ENCODE peak calls at places on chromosome 1, in nine cellular contexts. L is T-helper 17 cell; Z is skeletal muscle cell; M is activated T-helper 1 cell treated with Interleukin-2 at 50 U/mL for 16 hours; U is WTC11; E is mucosa of gallbladder; X is COR-L47; P is stromal cell of bone marrow; A is stimulated activated CD8-positive, alpha-beta memory T cell treated with anti-CD3 and anti-CD28 coated beads, Interleukin-4, amount 100 ng/mL, for 24 hours. Q is an unnamed sample.

GRCh38 chr1:6601865-6602668 is 602 bp downstream of the KLHL21 start:
- DNase-seq in L (no peak), Z (no peak), M (no peak), U (peak; percentile 29), E (peak; percentile 37), X (peak; percentile 63), P (no peak), A (no peak), Q (no peak)

GRCh38 chr1:151499355-151499754 is 11.8 kb upstream of the CGN start:
- DNase-seq in L (no peak), Z (no peak), M (no peak), U (no peak), E (no peak), X (no peak), P (no peak), A (no peak), Q (no peak)

GRCh38 chr1:8214501-8215173 is 103.3 kb upstream of the SLC45A1 start:
- DNase-seq in L (no peak), Z (no peak), M (no peak), U (no peak), E (no peak), X (no peak), P (no peak), A (no peak), Q (no peak)

GRCh38 chr1:229464672-229465071 is 30.8 kb upstream of the ACTA1 start:
- DNase-seq in L (no peak), Z (no peak), M (no peak), U (no peak), E (no peak), X (no peak), P (no peak), A (no peak), Q (no peak)

GRCh38 chr1:202505356-202505755 is 156.9 kb downstream of the PPP1R12B start:
- DNase-seq in L (no peak), Z (peak; percentile 47), M (no peak), U (no peak), E (no peak), X (no peak), P (peak; percentile 26), A (no peak), Q (no peak)

GRCh38 chr1:190436615-190437014 is 41.0 kb downstream of the BRINP3 start:
- DNase-seq in L (no peak), Z (peak; percentile 4), M (no peak), U (no peak), E (no peak), X (peak; percentile 18), P (no peak), A (no peak), Q (no peak)

GRCh38 chr1:50959303-50959912 is 659 bp downstream of the FAF1 start:
- DNase-seq in L (no peak), Z (no peak), M (no peak), U (no peak), E (peak; percentile 27), X (peak; percentile 43), P (no peak), A (no peak), Q (no peak)

GRCh38 chr1:156004843-156005593 is 15.7 kb downstream of the SSR2 start:
- DNase-seq in L (no peak), Z (no peak), M (peak; percentile 5), U (no peak), E (peak; percentile 55), X (no peak), P (no peak), A (no peak), Q (no peak)

GRCh38 chr1:186519981-186520380 is 59.1 kb upstream of the PDC start:
- DNase-seq in L (no peak), Z (no peak), M (no peak), U (no peak), E (no peak), X (no peak), P (no peak), A (no peak), Q (no peak)

Q was measured in GM12891.